ENCODE peak calls at places on chromosomes 5 and 9, in four cellular contexts. J is activated B cell treated with CpG ODN at 0.5 μM for 24 hours, W is body of pancreas, F is RWPE1. G is an unnamed sample.

GRCh38 chr9:136569526-136570148 is 23.8 kb upstream of the NOTCH1 start:
- DNase-seq in J (no peak), W (no peak), F (no peak), G (no peak)

GRCh38 chr9:125547383-125547782 is 159.6 kb downstream of the MAPKAP1 start:
- DNase-seq in J (no peak), W (no peak), F (no peak), G (no peak)

GRCh38 chr5:59591162-59591561 is 302.4 kb downstream of the PDE4D start:
- DNase-seq in J (no peak), W (no peak), F (peak), G (no peak)

GRCh38 chr5:180365829-180366228 is 12.7 kb upstream of the GFPT2 start:
- DNase-seq in J (no peak), W (no peak), F (no peak), G (no peak)

GRCh38 chr9:33101104-33101951 is 24.9 kb upstream of the SMU1 start:
- DNase-seq in J (no peak), W (peak), F (peak), G (no peak)

GRCh38 chr5:54083851-54084250 is 226.5 kb downstream of the ARL15 start:
- DNase-seq in J (no peak), W (no peak), F (no peak), G (no peak)

GRCh38 chr5:88826959-88827585 is 55.9 kb downstream of the MEF2C start:
- DNase-seq in J (peak), W (no peak), F (no peak), G (no peak)

GRCh38 chr5:72816297-72817075 is at the start of gene TNPO1:
- DNase-seq in J (peak), W (peak), F (peak), G (peak)

GRCh38 chr5:157366741-157367684 is 93.0 kb upstream of the NIPAL4 start:
- DNase-seq in J (no peak), W (no peak), F (no peak), G (no peak)

GRCh38 chr9:134658378-134658955 is 16.9 kb downstream of the COL5A1 start:
- DNase-seq in J (no peak), W (no peak), F (no peak), G (no peak)

GRCh38 chr9:70110194-70111041 is 66.8 kb downstream of the MAMDC2 start:
- DNase-seq in J (no peak), W (no peak), F (no peak), G (no peak)

GRCh38 chr5:18314192-18314778 is 680.0 kb downstream of the TAF11L14 start:
- DNase-seq in J (no peak), W (peak), F (peak), G (no peak)

GRCh38 chr9:112271466-112272098 is 61.8 kb downstream of the PTBP3 start:
- DNase-seq in J (no peak), W (no peak), F (peak), G (no peak)

GRCh38 chr5:181224390-181225234 is 1.5 kb downstream of the TRIM41 start:
- DNase-seq in J (peak), W (no peak), F (no peak), G (no peak)

GRCh38 chr9:84845956-84846355 is 176.4 kb downstream of the NTRK2 start:
- DNase-seq in J (no peak), W (no peak), F (no peak), G (no peak)

GRCh38 chr5:82405166-82405565 is 127.0 kb upstream of the RPS23 start:
- DNase-seq in J (no peak), W (no peak), F (peak), G (no peak)

GRCh38 chr5:122547219-122547618 is 227.7 kb upstream of the SNX2 start:
- DNase-seq in J (no peak), W (no peak), F (no peak), G (no peak)

GRCh38 chr5:134932508-134932907 is 27.6 kb downstream of the PCBD2 start:
- DNase-seq in J (no peak), W (no peak), F (no peak), G (no peak)

GRCh38 chr9:34603610-34604231 is 8.2 kb downstream of the RPP25L start:
- DNase-seq in J (peak), W (peak), F (peak), G (peak)

GRCh38 chr9:74245871-74246552 is 251.1 kb upstream of the RORB start:
- DNase-seq in J (no peak), W (no peak), F (no peak), G (no peak)

GRCh38 chr5:33806736-33807442 is 84.9 kb downstream of the ADAMTS12 start:
- DNase-seq in J (no peak), W (peak), F (peak), G (no peak)

GRCh38 chr9:97737429-97737828 is 40.3 kb upstream of the XPA start:
- DNase-seq in J (no peak), W (peak), F (peak), G (no peak)

GRCh38 chr5:87242242-87242641 is 25.4 kb upstream of the RASA1 start:
- DNase-seq in J (no peak), W (no peak), F (no peak), G (no peak)

DNA sequence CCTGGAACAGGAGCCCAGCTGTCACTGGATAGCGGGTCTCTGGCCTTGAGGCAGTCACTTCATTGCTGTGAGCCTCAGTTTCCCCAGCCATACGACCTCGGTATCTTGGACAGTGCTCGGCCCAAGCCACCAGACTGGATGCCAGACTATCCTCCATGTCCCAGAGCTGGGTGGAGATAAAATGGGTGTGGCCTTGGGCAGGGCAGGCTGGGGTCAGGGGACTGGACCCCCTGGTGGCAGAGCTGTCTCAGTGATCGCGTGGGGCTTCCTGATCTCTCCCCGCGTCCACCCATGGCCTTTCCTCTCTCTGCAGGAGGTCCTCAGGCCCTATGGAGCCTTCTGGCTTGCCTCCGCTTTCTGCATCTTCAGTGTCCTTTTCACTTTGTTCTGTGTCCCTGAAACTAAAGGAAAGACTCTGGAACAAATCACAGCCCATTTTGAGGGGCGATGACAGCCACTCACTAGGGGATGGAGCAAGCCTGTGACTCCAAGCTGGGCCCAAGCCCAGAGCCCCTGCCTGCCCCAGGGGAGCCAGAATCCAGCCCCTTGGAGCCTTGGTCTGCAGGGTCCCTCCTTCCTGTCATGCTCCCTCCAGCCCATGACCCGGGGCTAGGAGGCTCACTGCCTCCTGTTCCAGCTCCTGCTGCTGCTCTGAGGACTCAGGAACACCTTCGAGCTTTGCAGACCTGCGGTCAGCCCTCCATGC is 10.0 kb downstream of the SLC2A8 start:
- DNase-seq in J (no peak), W (no peak), F (no peak), G (no peak)
- TF ChIP-seq CTCF in J (no peak), W (no peak), F (no peak), G (no peak)

GRCh38 chr9:35906923-35907699 is 1.1 kb downstream of the HRCT1 start:
- DNase-seq in J (no peak), W (peak), F (peak), G (no peak)
- TF ChIP-seq CTCF in J (no peak), W (no peak), F (no peak), G (no peak)

GRCh38 chr5:142141463-142141862 is 32.9 kb downstream of the NDFIP1 start:
- DNase-seq in J (no peak), W (no peak), F (no peak), G (no peak)
- TF ChIP-seq CTCF in J (no peak), W (no peak), F (no peak), G (peak)

GRCh38 chr5:78799254-78800017 is 150.9 kb upstream of the LHFPL2 start:
- DNase-seq in J (no peak), W (no peak), F (no peak), G (no peak)
- TF ChIP-seq CTCF in J (no peak), W (no peak), F (no peak), G (no peak)

G was measured in type B pancreatic cell.